ENCODE peak calls at places on chromosomes 13 and 19, in six cellular contexts. One of them, this sample, is unnamed.

GRCh38 chr13:94558721-94559120 is 37.2 kb downstream of the TGDS start:
- DNase-seq in A549: no peak
- DNase-seq in sigmoid colon: no peak
- DNase-seq in tibial nerve: no peak
- DNase-seq in stomach: no peak
- DNase-seq in ovary: no peak
- DNase-seq in this sample: no peak

GRCh38 chr13:112424098-112424497 is 47.9 kb downstream of the SPACA7 start:
- DNase-seq in tibial nerve: no peak
- DNase-seq in A549: no peak
- DNase-seq in ovary: no peak
- DNase-seq in stomach: no peak
- DNase-seq in sigmoid colon: no peak
- DNase-seq in this sample: no peak

GRCh38 chr13:112912726-112913440 is 56.1 kb upstream of the MCF2L start:
- DNase-seq in stomach: no peak
- DNase-seq in ovary: no peak
- DNase-seq in tibial nerve: no peak
- DNase-seq in A549: no peak
- DNase-seq in sigmoid colon: no peak
- DNase-seq in this sample: no peak

GRCh38 chr19:5968431-5969373 is 9.2 kb downstream of the RANBP3 start:
- DNase-seq in ovary: no peak
- DNase-seq in stomach: no peak
- DNase-seq in sigmoid colon: peak; percentile 60
- DNase-seq in tibial nerve: no peak
- DNase-seq in A549: no peak
- DNase-seq in this sample: no peak

GRCh38 chr13:24615911-24616472 is 64.2 kb upstream of the ATP12A start:
- DNase-seq in stomach: no peak
- DNase-seq in ovary: no peak
- DNase-seq in A549: no peak
- DNase-seq in sigmoid colon: no peak
- DNase-seq in tibial nerve: no peak
- DNase-seq in this sample: no peak

GRCh38 chr19:10254244-10254643 is 2.2 kb downstream of the MRPL4 start:
- DNase-seq in stomach: no peak
- DNase-seq in ovary: no peak
- DNase-seq in sigmoid colon: no peak
- DNase-seq in tibial nerve: no peak
- DNase-seq in A549: no peak
- DNase-seq in this sample: no peak

GRCh38 chr13:110922506-110922905 is 7.6 kb upstream of the ANKRD10 start:
- DNase-seq in ovary: no peak
- DNase-seq in sigmoid colon: no peak
- DNase-seq in stomach: no peak
- DNase-seq in A549: no peak
- DNase-seq in tibial nerve: no peak
- DNase-seq in this sample: no peak

GRCh38 chr13:73657821-73658540 is 476.2 kb downstream of the KLF12 start:
- DNase-seq in sigmoid colon: no peak
- DNase-seq in tibial nerve: peak; percentile 36
- DNase-seq in stomach: no peak
- DNase-seq in A549: no peak
- DNase-seq in ovary: no peak
- DNase-seq in this sample: no peak

GRCh38 chr13:49063526-49063925 is 87.8 kb downstream of the FNDC3A start:
- DNase-seq in ovary: no peak
- DNase-seq in sigmoid colon: no peak
- DNase-seq in stomach: no peak
- DNase-seq in A549: no peak
- DNase-seq in tibial nerve: no peak
- DNase-seq in this sample: no peak

GRCh38 chr19:12936582-12936981 is 1.8 kb upstream of the CALR start:
- DNase-seq in ovary: no peak
- DNase-seq in tibial nerve: no peak
- DNase-seq in A549: no peak
- DNase-seq in sigmoid colon: no peak
- DNase-seq in stomach: no peak
- DNase-seq in this sample: no peak

GRCh38 chr19:10292789-10293636 is 3.3 kb downstream of the ICAM5 start:
- DNase-seq in stomach: no peak
- DNase-seq in tibial nerve: no peak
- DNase-seq in sigmoid colon: no peak
- DNase-seq in A549: no peak
- DNase-seq in ovary: no peak
- DNase-seq in this sample: peak; percentile 14

GRCh38 chr13:94764576-94765321 is 52.4 kb upstream of the SOX21 start:
- DNase-seq in A549: no peak
- DNase-seq in ovary: no peak
- DNase-seq in sigmoid colon: no peak
- DNase-seq in stomach: no peak
- DNase-seq in tibial nerve: no peak
- DNase-seq in this sample: no peak

GRCh38 chr19:43469160-43469480 is 3.7 kb upstream of the LYPD3 start:
- DNase-seq in tibial nerve: no peak
- DNase-seq in sigmoid colon: no peak
- DNase-seq in stomach: no peak
- DNase-seq in A549: no peak
- DNase-seq in ovary: no peak
- DNase-seq in this sample: no peak

GRCh38 chr19:19946226-19946625 is 45.5 kb downstream of the ZNF93 start:
- DNase-seq in stomach: no peak
- DNase-seq in A549: no peak
- DNase-seq in tibial nerve: no peak
- DNase-seq in ovary: no peak
- DNase-seq in sigmoid colon: no peak
- DNase-seq in this sample: no peak

GRCh38 chr19:48271531-48272151 is 1.8 kb downstream of the ZNF114 start:
- DNase-seq in sigmoid colon: no peak
- DNase-seq in A549: peak; percentile 75
- DNase-seq in stomach: no peak
- DNase-seq in tibial nerve: no peak
- DNase-seq in ovary: peak; percentile 35
- DNase-seq in this sample: peak; percentile 27

GRCh38 chr19:57389730-57390598 is at the start of gene ZNF548:
- DNase-seq in tibial nerve: peak; percentile 95
- DNase-seq in stomach: peak; percentile 95
- DNase-seq in ovary: peak; percentile 96
- DNase-seq in A549: peak; percentile 85
- DNase-seq in sigmoid colon: peak; percentile 98
- DNase-seq in this sample: peak; percentile 95

GRCh38 chr13:26695360-26695705 is 65.3 kb downstream of the GPR12 start:
- DNase-seq in stomach: no peak
- DNase-seq in sigmoid colon: no peak
- DNase-seq in ovary: no peak
- DNase-seq in tibial nerve: no peak
- DNase-seq in A549: no peak
- DNase-seq in this sample: no peak

GRCh38 chr13:20902438-20903163 is at the start of gene XPO4:
- DNase-seq in stomach: peak; percentile 80
- DNase-seq in sigmoid colon: peak; percentile 87
- DNase-seq in tibial nerve: peak; percentile 48
- DNase-seq in ovary: peak; percentile 80
- DNase-seq in A549: peak; percentile 59
- DNase-seq in this sample: peak; percentile 81

GRCh38 chr19:42253245-42254082 is 1.5 kb downstream of the ERF start:
- DNase-seq in A549: peak; percentile 97
- DNase-seq in tibial nerve: peak; percentile 57
- DNase-seq in stomach: peak; percentile 62
- DNase-seq in sigmoid colon: peak; percentile 89
- DNase-seq in ovary: peak; percentile 83
- DNase-seq in this sample: peak; percentile 73

GRCh38 chr19:35451278-35452096 is 3.4 kb downstream of the FFAR2 start:
- DNase-seq in A549: no peak
- DNase-seq in stomach: no peak
- DNase-seq in ovary: no peak
- DNase-seq in tibial nerve: no peak
- DNase-seq in sigmoid colon: no peak
- DNase-seq in this sample: no peak

GRCh38 chr13:27638521-27638920 is 16.8 kb downstream of the POLR1D start:
- DNase-seq in stomach: no peak
- DNase-seq in sigmoid colon: no peak
- DNase-seq in A549: no peak
- DNase-seq in tibial nerve: no peak
- DNase-seq in ovary: no peak
- DNase-seq in this sample: no peak

GRCh38 chr13:48236528-48237353 is 3.7 kb downstream of the ITM2B start:
- DNase-seq in tibial nerve: no peak
- DNase-seq in ovary: no peak
- DNase-seq in sigmoid colon: no peak
- DNase-seq in stomach: no peak
- DNase-seq in A549: no peak
- DNase-seq in this sample: no peak

GRCh38 chr19:51799311-51799997 is 4.5 kb downstream of the FPR3 start:
- DNase-seq in sigmoid colon: peak; percentile 90
- DNase-seq in stomach: peak; percentile 39
- DNase-seq in ovary: peak; percentile 83
- DNase-seq in A549: no peak
- DNase-seq in tibial nerve: peak; percentile 57
- DNase-seq in this sample: peak; percentile 58

GRCh38 chr19:53549354-53549753 is 11.4 kb downstream of the ZNF331 start:
- DNase-seq in ovary: no peak
- DNase-seq in stomach: no peak
- DNase-seq in A549: no peak
- DNase-seq in sigmoid colon: no peak
- DNase-seq in tibial nerve: no peak
- DNase-seq in this sample: no peak

GRCh38 chr19:927044-927706 is 1.3 kb downstream of the ARID3A start:
- DNase-seq in A549: no peak
- DNase-seq in tibial nerve: peak; percentile 71
- DNase-seq in stomach: peak; percentile 55
- DNase-seq in sigmoid colon: peak; percentile 93
- DNase-seq in ovary: peak; percentile 64
- DNase-seq in this sample: peak; percentile 62

GRCh38 chr19:15850385-15850784 is 34.9 kb upstream of the OR10H1 start:
- DNase-seq in stomach: no peak
- DNase-seq in sigmoid colon: no peak
- DNase-seq in tibial nerve: no peak
- DNase-seq in ovary: no peak
- DNase-seq in A549: no peak
- DNase-seq in this sample: no peak

GRCh38 chr13:31768351-31768750 is 29.0 kb downstream of the RXFP2 start:
- DNase-seq in ovary: no peak
- DNase-seq in tibial nerve: no peak
- DNase-seq in A549: no peak
- DNase-seq in stomach: no peak
- DNase-seq in sigmoid colon: no peak
- DNase-seq in this sample: no peak

GRCh38 chr13:95569966-95570365 is 17.4 kb downstream of the CLDN10 start:
- DNase-seq in A549: no peak
- DNase-seq in stomach: no peak
- DNase-seq in sigmoid colon: no peak
- DNase-seq in tibial nerve: no peak
- DNase-seq in ovary: no peak
- DNase-seq in this sample: no peak

GRCh38 chr19:48332662-48333466 is 7.5 kb downstream of the EMP3 start:
- DNase-seq in A549: peak; percentile 99
- DNase-seq in sigmoid colon: peak; percentile 99
- DNase-seq in stomach: peak; percentile 93
- DNase-seq in tibial nerve: peak; percentile 89
- DNase-seq in ovary: peak; percentile 95
- DNase-seq in this sample: peak; percentile 96

GRCh38 chr13:33057019-33057785 is 41.0 kb downstream of the KL start:
- DNase-seq in tibial nerve: peak; percentile 53
- DNase-seq in A549: peak; percentile 18
- DNase-seq in sigmoid colon: no peak
- DNase-seq in ovary: no peak
- DNase-seq in stomach: no peak
- DNase-seq in this sample: no peak

DNA sequence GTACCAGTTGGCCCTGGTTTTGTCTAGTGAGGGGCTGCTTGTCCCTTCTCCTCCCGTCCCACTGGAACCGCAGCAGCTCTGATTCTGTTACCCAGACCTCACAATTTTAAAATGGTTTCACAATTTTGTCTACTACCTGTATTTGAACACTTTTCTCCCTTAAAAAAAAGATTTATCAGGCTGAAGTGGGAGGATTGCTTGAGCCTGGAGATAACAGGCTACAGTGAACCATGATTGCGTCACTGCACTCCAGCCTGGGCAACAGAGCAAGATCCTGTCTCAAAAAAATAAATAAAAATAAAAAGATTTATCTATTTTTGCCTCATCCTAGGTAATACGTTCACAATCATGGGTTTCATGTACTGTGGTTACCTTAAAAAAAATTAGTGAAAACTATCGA is 1.4 kb upstream of the IRF2BP1 start:
- DNase-seq in A549: no peak
- DNase-seq in sigmoid colon: no peak
- DNase-seq in ovary: no peak
- DNase-seq in stomach: no peak
- DNase-seq in tibial nerve: no peak
- DNase-seq in this sample: no peak
- TF ChIP-seq EP300 in A549: no peak
- TF ChIP-seq EP300 in sigmoid colon: no peak
- TF ChIP-seq EP300 in ovary: no peak
- TF ChIP-seq EP300 in stomach: no peak
- TF ChIP-seq EP300 in tibial nerve: no peak
- TF ChIP-seq EP300 in this sample: no peak

GRCh38 chr19:14517840-14518505 is at the start of gene DNAJB1:
- DNase-seq in sigmoid colon: peak; percentile 92
- DNase-seq in tibial nerve: peak; percentile 57
- DNase-seq in A549: peak; percentile 75
- DNase-seq in stomach: peak; percentile 83
- DNase-seq in ovary: peak; percentile 88
- DNase-seq in this sample: peak; percentile 88
- TF ChIP-seq EP300 in sigmoid colon: no peak
- TF ChIP-seq EP300 in tibial nerve: peak; percentile 66
- TF ChIP-seq EP300 in A549: no peak
- TF ChIP-seq EP300 in stomach: no peak
- TF ChIP-seq EP300 in ovary: no peak
- TF ChIP-seq EP300 in this sample: no peak

DNA sequence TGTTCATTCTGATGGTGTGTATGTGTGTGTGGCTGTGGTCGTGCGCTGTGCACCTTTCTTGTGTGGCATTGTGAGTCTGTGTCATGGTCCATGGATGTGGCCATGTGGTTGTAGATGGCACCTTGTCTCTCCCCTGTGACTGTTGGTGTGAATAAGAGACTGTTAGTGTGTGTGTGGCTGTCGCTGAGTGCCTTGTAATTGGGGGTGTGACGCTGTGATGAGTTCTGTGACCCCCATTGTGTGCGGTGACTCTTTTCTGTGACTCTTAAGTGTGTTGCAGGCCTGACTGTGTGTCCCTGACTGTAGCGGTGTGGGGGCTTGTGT is 804 bp downstream of the PLPPR2 start:
- DNase-seq in tibial nerve: no peak
- DNase-seq in sigmoid colon: no peak
- DNase-seq in ovary: no peak
- DNase-seq in A549: no peak
- DNase-seq in stomach: no peak
- DNase-seq in this sample: no peak
- TF ChIP-seq EP300 in tibial nerve: no peak
- TF ChIP-seq EP300 in sigmoid colon: no peak
- TF ChIP-seq EP300 in ovary: no peak
- TF ChIP-seq EP300 in A549: no peak
- TF ChIP-seq EP300 in stomach: no peak
- TF ChIP-seq EP300 in this sample: no peak

DNA sequence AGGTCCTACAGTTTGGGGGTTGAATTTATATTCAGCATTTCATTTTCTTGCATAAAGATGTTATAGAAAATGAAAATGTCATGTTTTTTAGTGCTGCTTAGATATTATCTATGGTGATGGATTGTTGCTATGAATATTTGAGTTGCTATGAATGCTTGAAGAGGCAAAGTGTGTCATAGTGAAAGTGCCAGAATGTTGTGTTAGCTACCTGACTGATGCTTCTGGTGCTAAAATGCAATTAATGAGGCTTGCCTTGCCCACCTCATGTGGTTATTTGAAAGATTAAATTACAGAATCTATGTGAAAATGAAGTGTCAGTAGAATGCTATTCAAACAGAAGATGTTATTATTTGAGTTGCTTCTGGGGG is 62.7 kb upstream of the MYCBP2 start:
- DNase-seq in sigmoid colon: no peak
- DNase-seq in tibial nerve: no peak
- DNase-seq in A549: no peak
- DNase-seq in ovary: no peak
- DNase-seq in stomach: no peak
- DNase-seq in this sample: no peak
- TF ChIP-seq EP300 in sigmoid colon: no peak
- TF ChIP-seq EP300 in tibial nerve: no peak
- TF ChIP-seq EP300 in A549: no peak
- TF ChIP-seq EP300 in ovary: no peak
- TF ChIP-seq EP300 in stomach: no peak
- TF ChIP-seq EP300 in this sample: no peak

This sample was measured in transverse colon.